ENCODE peak calls at places on chromosome 18, in seven cellular contexts. One of them, this sample, is unnamed.
A peak's percentile ranks its signal among the peaks of the same experiment; 100 is the strongest.

GRCh38 chr18:23357992-23358594 is 95.0 kb upstream of the RIOK3 start:
- DNase-seq in NCI-H345: no peak
- DNase-seq in SK-N-DZ: no peak
- DNase-seq in T-helper 22 cell: no peak
- DNase-seq in KG1: no peak
- DNase-seq in fibroblast of the conjunctiva: no peak
- DNase-seq in effector CD4-positive, alpha-beta T cell: no peak
- DNase-seq in this sample: no peak

GRCh38 chr18:5966514-5966913 is 71.2 kb upstream of the TMEM200C start:
- DNase-seq in fibroblast of the conjunctiva: no peak
- DNase-seq in T-helper 22 cell: no peak
- DNase-seq in effector CD4-positive, alpha-beta T cell: no peak
- DNase-seq in NCI-H345: no peak
- DNase-seq in SK-N-DZ: no peak
- DNase-seq in KG1: no peak
- DNase-seq in this sample: no peak

GRCh38 chr18:961644-962355 is 57.1 kb downstream of the ADCYAP1 start:
- DNase-seq in T-helper 22 cell: no peak
- DNase-seq in NCI-H345: peak; percentile 45
- DNase-seq in effector CD4-positive, alpha-beta T cell: peak; percentile 7
- DNase-seq in SK-N-DZ: peak; percentile 49
- DNase-seq in KG1: peak; percentile 18
- DNase-seq in fibroblast of the conjunctiva: peak; percentile 18
- DNase-seq in this sample: peak; percentile 44

GRCh38 chr18:48905541-48905940 is 45.2 kb downstream of the SMAD7 start:
- DNase-seq in effector CD4-positive, alpha-beta T cell: no peak
- DNase-seq in SK-N-DZ: no peak
- DNase-seq in KG1: no peak
- DNase-seq in fibroblast of the conjunctiva: no peak
- DNase-seq in T-helper 22 cell: no peak
- DNase-seq in NCI-H345: no peak
- DNase-seq in this sample: no peak

GRCh38 chr18:48230459-48231113 is 178.6 kb downstream of the ZBTB7C start:
- DNase-seq in T-helper 22 cell: no peak
- DNase-seq in SK-N-DZ: peak; percentile 9
- DNase-seq in effector CD4-positive, alpha-beta T cell: no peak
- DNase-seq in KG1: no peak
- DNase-seq in NCI-H345: peak; percentile 73
- DNase-seq in fibroblast of the conjunctiva: peak; percentile 17
- DNase-seq in this sample: no peak

GRCh38 chr18:26021061-26021754 is 69.2 kb downstream of the SS18 start:
- DNase-seq in NCI-H345: no peak
- DNase-seq in effector CD4-positive, alpha-beta T cell: no peak
- DNase-seq in SK-N-DZ: peak; percentile 46
- DNase-seq in T-helper 22 cell: no peak
- DNase-seq in fibroblast of the conjunctiva: no peak
- DNase-seq in KG1: no peak
- DNase-seq in this sample: no peak

GRCh38 chr18:46629356-46629755 is 27.7 kb downstream of the LOXHD1 start:
- DNase-seq in fibroblast of the conjunctiva: no peak
- DNase-seq in SK-N-DZ: no peak
- DNase-seq in T-helper 22 cell: no peak
- DNase-seq in effector CD4-positive, alpha-beta T cell: no peak
- DNase-seq in KG1: no peak
- DNase-seq in NCI-H345: no peak
- DNase-seq in this sample: no peak

GRCh38 chr18:52992041-52992440 is 652.0 kb downstream of the DCC start:
- DNase-seq in SK-N-DZ: peak; percentile 2
- DNase-seq in effector CD4-positive, alpha-beta T cell: no peak
- DNase-seq in T-helper 22 cell: no peak
- DNase-seq in NCI-H345: no peak
- DNase-seq in KG1: no peak
- DNase-seq in fibroblast of the conjunctiva: no peak
- DNase-seq in this sample: no peak

GRCh38 chr18:37491526-37491925 is 74.1 kb downstream of the CELF4 start:
- DNase-seq in KG1: no peak
- DNase-seq in NCI-H345: no peak
- DNase-seq in T-helper 22 cell: no peak
- DNase-seq in fibroblast of the conjunctiva: no peak
- DNase-seq in effector CD4-positive, alpha-beta T cell: no peak
- DNase-seq in SK-N-DZ: no peak
- DNase-seq in this sample: no peak

GRCh38 chr18:48975817-48976649 is 25.3 kb upstream of the SMAD7 start:
- DNase-seq in SK-N-DZ: no peak
- DNase-seq in effector CD4-positive, alpha-beta T cell: peak; percentile 23
- DNase-seq in fibroblast of the conjunctiva: no peak
- DNase-seq in T-helper 22 cell: peak; percentile 28
- DNase-seq in KG1: no peak
- DNase-seq in NCI-H345: peak; percentile 60
- DNase-seq in this sample: no peak

GRCh38 chr18:13219012-13219396 is 444 bp downstream of the LDLRAD4 start:
- DNase-seq in NCI-H345: no peak
- DNase-seq in fibroblast of the conjunctiva: no peak
- DNase-seq in T-helper 22 cell: no peak
- DNase-seq in KG1: no peak
- DNase-seq in effector CD4-positive, alpha-beta T cell: no peak
- DNase-seq in SK-N-DZ: no peak
- DNase-seq in this sample: no peak

GRCh38 chr18:66994790-66995189 is 390.9 kb upstream of the CDH19 start:
- DNase-seq in KG1: no peak
- DNase-seq in NCI-H345: no peak
- DNase-seq in effector CD4-positive, alpha-beta T cell: no peak
- DNase-seq in SK-N-DZ: no peak
- DNase-seq in T-helper 22 cell: no peak
- DNase-seq in fibroblast of the conjunctiva: no peak
- DNase-seq in this sample: no peak

GRCh38 chr18:63829886-63830285 is 54.7 kb downstream of the SERPINB7 start:
- DNase-seq in KG1: no peak
- DNase-seq in effector CD4-positive, alpha-beta T cell: no peak
- DNase-seq in fibroblast of the conjunctiva: no peak
- DNase-seq in NCI-H345: no peak
- DNase-seq in T-helper 22 cell: no peak
- DNase-seq in SK-N-DZ: no peak
- DNase-seq in this sample: no peak

GRCh38 chr18:57542126-57542525 is 44.4 kb downstream of the FECH start:
- DNase-seq in fibroblast of the conjunctiva: peak; percentile 17
- DNase-seq in T-helper 22 cell: no peak
- DNase-seq in NCI-H345: no peak
- DNase-seq in effector CD4-positive, alpha-beta T cell: no peak
- DNase-seq in KG1: no peak
- DNase-seq in SK-N-DZ: no peak
- DNase-seq in this sample: no peak

GRCh38 chr18:54506516-54507261 is 84.4 kb upstream of the DYNAP start:
- DNase-seq in KG1: no peak
- DNase-seq in T-helper 22 cell: no peak
- DNase-seq in SK-N-DZ: no peak
- DNase-seq in fibroblast of the conjunctiva: no peak
- DNase-seq in effector CD4-positive, alpha-beta T cell: no peak
- DNase-seq in NCI-H345: no peak
- DNase-seq in this sample: no peak

GRCh38 chr18:79371536-79372210 is 24.1 kb upstream of the NFATC1 start:
- DNase-seq in T-helper 22 cell: no peak
- DNase-seq in effector CD4-positive, alpha-beta T cell: no peak
- DNase-seq in NCI-H345: no peak
- DNase-seq in fibroblast of the conjunctiva: no peak
- DNase-seq in KG1: no peak
- DNase-seq in SK-N-DZ: no peak
- DNase-seq in this sample: no peak

GRCh38 chr18:56541340-56541739 is 97.1 kb downstream of the TXNL1 start:
- DNase-seq in SK-N-DZ: no peak
- DNase-seq in T-helper 22 cell: no peak
- DNase-seq in NCI-H345: no peak
- DNase-seq in KG1: no peak
- DNase-seq in fibroblast of the conjunctiva: no peak
- DNase-seq in effector CD4-positive, alpha-beta T cell: no peak
- DNase-seq in this sample: no peak

GRCh38 chr18:54150226-54150625 is 74.2 kb downstream of the MBD2 start:
- DNase-seq in SK-N-DZ: no peak
- DNase-seq in fibroblast of the conjunctiva: no peak
- DNase-seq in KG1: no peak
- DNase-seq in T-helper 22 cell: no peak
- DNase-seq in NCI-H345: no peak
- DNase-seq in effector CD4-positive, alpha-beta T cell: no peak
- DNase-seq in this sample: no peak

GRCh38 chr18:34807106-34807796 is 97.2 kb downstream of the DTNA start:
- DNase-seq in effector CD4-positive, alpha-beta T cell: no peak
- DNase-seq in T-helper 22 cell: no peak
- DNase-seq in KG1: no peak
- DNase-seq in NCI-H345: no peak
- DNase-seq in SK-N-DZ: no peak
- DNase-seq in fibroblast of the conjunctiva: no peak
- DNase-seq in this sample: no peak

GRCh38 chr18:48820483-48821250 is 130.1 kb downstream of the SMAD7 start:
- DNase-seq in T-helper 22 cell: no peak
- DNase-seq in fibroblast of the conjunctiva: no peak
- DNase-seq in NCI-H345: no peak
- DNase-seq in effector CD4-positive, alpha-beta T cell: no peak
- DNase-seq in SK-N-DZ: no peak
- DNase-seq in KG1: no peak
- DNase-seq in this sample: no peak

GRCh38 chr18:8380926-8381325 is 228.3 kb upstream of the RAB12 start:
- DNase-seq in KG1: no peak
- DNase-seq in NCI-H345: no peak
- DNase-seq in fibroblast of the conjunctiva: no peak
- DNase-seq in SK-N-DZ: no peak
- DNase-seq in T-helper 22 cell: no peak
- DNase-seq in effector CD4-positive, alpha-beta T cell: no peak
- DNase-seq in this sample: no peak

GRCh38 chr18:9337875-9338274 is 3.3 kb downstream of the TWSG1 start:
- DNase-seq in effector CD4-positive, alpha-beta T cell: no peak
- DNase-seq in fibroblast of the conjunctiva: no peak
- DNase-seq in T-helper 22 cell: no peak
- DNase-seq in KG1: peak; percentile 46
- DNase-seq in NCI-H345: no peak
- DNase-seq in SK-N-DZ: no peak
- DNase-seq in this sample: no peak